ENCODE peak calls at places on chromosomes 11 and 22, in five cellular contexts. One of them, this sample, is unnamed.

GRCh38 chr11:106875013-106875412 is 143.3 kb downstream of the GUCY1A2 start:
- DNase-seq in left ventricle myocardium inferior: no peak
- DNase-seq in dorsolateral prefrontal cortex: no peak
- DNase-seq in GM23248: peak
- DNase-seq in AG04450: no peak
- DNase-seq in this sample: no peak

GRCh38 chr22:47724751-47725150 is 962.3 kb downstream of the TBC1D22A start:
- DNase-seq in left ventricle myocardium inferior: no peak
- DNase-seq in dorsolateral prefrontal cortex: no peak
- DNase-seq in GM23248: no peak
- DNase-seq in AG04450: no peak
- DNase-seq in this sample: no peak

GRCh38 chr22:49550766-49551362 is 276.8 kb downstream of the BRD1 start:
- DNase-seq in left ventricle myocardium inferior: no peak
- DNase-seq in dorsolateral prefrontal cortex: no peak
- DNase-seq in GM23248: no peak
- DNase-seq in AG04450: no peak
- DNase-seq in this sample: no peak

GRCh38 chr11:11170352-11171084 is 182.5 kb downstream of the CSNK2A3 start:
- DNase-seq in left ventricle myocardium inferior: no peak
- DNase-seq in dorsolateral prefrontal cortex: no peak
- DNase-seq in GM23248: no peak
- DNase-seq in AG04450: no peak
- DNase-seq in this sample: no peak

GRCh38 chr11:17563248-17563647 is 16.2 kb downstream of the OTOG start:
- DNase-seq in left ventricle myocardium inferior: no peak
- DNase-seq in dorsolateral prefrontal cortex: no peak
- DNase-seq in GM23248: peak
- DNase-seq in AG04450: no peak
- DNase-seq in this sample: no peak

GRCh38 chr22:49281467-49282340 is 546.0 kb downstream of the BRD1 start:
- DNase-seq in left ventricle myocardium inferior: no peak
- DNase-seq in dorsolateral prefrontal cortex: no peak
- DNase-seq in GM23248: no peak
- DNase-seq in AG04450: no peak
- DNase-seq in this sample: no peak

GRCh38 chr11:4826425-4826824 is 5.3 kb downstream of the OR51F2 start:
- DNase-seq in left ventricle myocardium inferior: no peak
- DNase-seq in dorsolateral prefrontal cortex: no peak
- DNase-seq in GM23248: no peak
- DNase-seq in AG04450: no peak
- DNase-seq in this sample: no peak

GRCh38 chr11:65788801-65789200 is 1.9 kb downstream of the OVOL1 start:
- DNase-seq in left ventricle myocardium inferior: no peak
- DNase-seq in dorsolateral prefrontal cortex: no peak
- DNase-seq in GM23248: no peak
- DNase-seq in AG04450: no peak
- DNase-seq in this sample: no peak

GRCh38 chr11:99682171-99682570 is 661.4 kb downstream of the CNTN5 start:
- DNase-seq in left ventricle myocardium inferior: no peak
- DNase-seq in dorsolateral prefrontal cortex: no peak
- DNase-seq in GM23248: no peak
- DNase-seq in AG04450: no peak
- DNase-seq in this sample: no peak

GRCh38 chr22:26835929-26836528 is 178.6 kb downstream of the MIAT start:
- DNase-seq in left ventricle myocardium inferior: no peak
- DNase-seq in dorsolateral prefrontal cortex: no peak
- DNase-seq in GM23248: peak
- DNase-seq in AG04450: no peak
- DNase-seq in this sample: peak

GRCh38 chr11:61917357-61918109 is at the start of gene RAB3IL1:
- DNase-seq in left ventricle myocardium inferior: peak
- DNase-seq in dorsolateral prefrontal cortex: no peak
- DNase-seq in GM23248: peak
- DNase-seq in AG04450: no peak
- DNase-seq in this sample: peak

GRCh38 chr11:106208795-106209194 is 131.3 kb downstream of the AASDHPPT start:
- DNase-seq in left ventricle myocardium inferior: no peak
- DNase-seq in dorsolateral prefrontal cortex: no peak
- DNase-seq in GM23248: no peak
- DNase-seq in AG04450: no peak
- DNase-seq in this sample: no peak

GRCh38 chr11:47248304-47248663 is 330 bp downstream of the ACP2 start:
- DNase-seq in left ventricle myocardium inferior: no peak
- DNase-seq in dorsolateral prefrontal cortex: no peak
- DNase-seq in GM23248: peak
- DNase-seq in AG04450: no peak
- DNase-seq in this sample: no peak

GRCh38 chr11:83975984-83976383 is 689.8 kb upstream of the CCDC90B start:
- DNase-seq in left ventricle myocardium inferior: no peak
- DNase-seq in dorsolateral prefrontal cortex: no peak
- DNase-seq in GM23248: no peak
- DNase-seq in AG04450: no peak
- DNase-seq in this sample: no peak

GRCh38 chr11:3207530-3208189 is 11.0 kb downstream of the MRGPRG start:
- DNase-seq in left ventricle myocardium inferior: peak
- DNase-seq in dorsolateral prefrontal cortex: no peak
- DNase-seq in GM23248: no peak
- DNase-seq in AG04450: no peak
- DNase-seq in this sample: no peak

GRCh38 chr22:19942071-19942885 is 660 bp upstream of the TXNRD2 start:
- DNase-seq in left ventricle myocardium inferior: no peak
- DNase-seq in dorsolateral prefrontal cortex: no peak
- DNase-seq in GM23248: peak
- DNase-seq in AG04450: no peak
- DNase-seq in this sample: no peak

GRCh38 chr11:30422389-30422788 is 99.5 kb downstream of the ARL14EP start:
- DNase-seq in left ventricle myocardium inferior: no peak
- DNase-seq in dorsolateral prefrontal cortex: no peak
- DNase-seq in GM23248: no peak
- DNase-seq in AG04450: no peak
- DNase-seq in this sample: no peak
- H3K27ac ChIP-seq in left ventricle myocardium inferior: no peak
- H3K27ac ChIP-seq in dorsolateral prefrontal cortex: no peak
- H3K27ac ChIP-seq in GM23248: no peak
- H3K27ac ChIP-seq in AG04450: no peak
- H3K27ac ChIP-seq in this sample: no peak

GRCh38 chr22:40685406-40685805 is 6.1 kb downstream of the MCHR1 start:
- DNase-seq in left ventricle myocardium inferior: no peak
- DNase-seq in dorsolateral prefrontal cortex: no peak
- DNase-seq in GM23248: no peak
- DNase-seq in AG04450: no peak
- DNase-seq in this sample: no peak
- H3K27ac ChIP-seq in left ventricle myocardium inferior: no peak
- H3K27ac ChIP-seq in dorsolateral prefrontal cortex: no peak
- H3K27ac ChIP-seq in GM23248: no peak
- H3K27ac ChIP-seq in AG04450: no peak
- H3K27ac ChIP-seq in this sample: no peak

DNA sequence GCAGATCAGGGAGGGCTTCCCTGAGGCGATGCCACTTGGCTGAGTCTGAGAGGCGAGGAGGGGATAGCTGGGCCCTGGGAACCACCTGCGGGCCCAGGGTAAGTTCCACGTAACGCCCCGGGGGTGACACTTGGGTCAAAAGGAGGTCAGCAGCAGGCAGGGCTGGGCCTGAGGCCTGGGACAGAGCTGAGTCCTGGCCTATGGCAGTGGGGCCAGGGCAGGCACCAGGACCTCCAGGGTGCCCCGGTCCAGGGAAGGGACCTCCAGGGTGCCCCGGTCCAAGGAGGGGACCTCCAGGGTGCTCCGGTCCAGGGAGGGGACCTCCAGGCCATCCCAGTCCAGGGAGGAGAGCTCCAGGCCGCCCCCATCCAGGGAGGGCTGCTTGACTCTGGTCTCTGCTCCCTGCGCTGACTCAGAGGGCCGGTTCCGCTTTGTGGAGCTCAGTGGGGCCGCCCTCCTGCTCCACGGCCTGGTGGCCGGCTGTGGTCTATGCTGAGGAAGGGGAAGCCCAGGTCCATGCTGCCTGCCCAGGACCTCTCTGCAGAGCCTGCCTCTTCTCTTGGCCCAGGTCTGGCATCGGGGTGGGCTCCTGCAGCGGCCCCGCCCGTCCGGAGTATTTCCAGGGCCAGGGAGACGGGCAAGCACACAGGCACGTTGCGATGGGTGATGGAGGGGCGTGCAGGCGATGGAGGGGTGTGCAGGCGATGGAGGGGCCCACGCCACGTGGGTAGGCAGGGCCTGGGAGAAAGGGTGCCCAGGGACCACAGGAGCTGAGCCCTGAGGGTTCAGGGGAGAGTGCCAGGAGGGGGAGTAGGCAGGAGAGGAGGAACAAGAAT is 19.5 kb upstream of the WNT7B start:
- DNase-seq in left ventricle myocardium inferior: peak
- DNase-seq in dorsolateral prefrontal cortex: no peak
- DNase-seq in GM23248: peak
- DNase-seq in AG04450: no peak
- DNase-seq in this sample: peak
- H3K27ac ChIP-seq in left ventricle myocardium inferior: peak
- H3K27ac ChIP-seq in dorsolateral prefrontal cortex: peak
- H3K27ac ChIP-seq in GM23248: peak
- H3K27ac ChIP-seq in AG04450: peak
- H3K27ac ChIP-seq in this sample: peak

GRCh38 chr11:45930951-45931563 is 8.6 kb downstream of the LARGE2 start:
- DNase-seq in left ventricle myocardium inferior: peak
- DNase-seq in dorsolateral prefrontal cortex: no peak
- DNase-seq in GM23248: no peak
- DNase-seq in AG04450: no peak
- DNase-seq in this sample: no peak

GRCh38 chr11:45930031-45930794 is 7.8 kb downstream of the LARGE2 start:
- DNase-seq in left ventricle myocardium inferior: peak
- DNase-seq in dorsolateral prefrontal cortex: no peak
- DNase-seq in GM23248: no peak
- DNase-seq in AG04450: no peak
- DNase-seq in this sample: no peak

GRCh38 chr11:45933131-45933821 is 10.8 kb downstream of the LARGE2 start:
- DNase-seq in left ventricle myocardium inferior: peak
- DNase-seq in dorsolateral prefrontal cortex: no peak
- DNase-seq in GM23248: peak
- DNase-seq in AG04450: peak
- DNase-seq in this sample: no peak

GRCh38 chr11:45932217-45932616 is 9.8 kb downstream of the LARGE2 start:
- DNase-seq in left ventricle myocardium inferior: no peak
- DNase-seq in dorsolateral prefrontal cortex: no peak
- DNase-seq in GM23248: no peak
- DNase-seq in AG04450: no peak
- DNase-seq in this sample: no peak

DNA sequence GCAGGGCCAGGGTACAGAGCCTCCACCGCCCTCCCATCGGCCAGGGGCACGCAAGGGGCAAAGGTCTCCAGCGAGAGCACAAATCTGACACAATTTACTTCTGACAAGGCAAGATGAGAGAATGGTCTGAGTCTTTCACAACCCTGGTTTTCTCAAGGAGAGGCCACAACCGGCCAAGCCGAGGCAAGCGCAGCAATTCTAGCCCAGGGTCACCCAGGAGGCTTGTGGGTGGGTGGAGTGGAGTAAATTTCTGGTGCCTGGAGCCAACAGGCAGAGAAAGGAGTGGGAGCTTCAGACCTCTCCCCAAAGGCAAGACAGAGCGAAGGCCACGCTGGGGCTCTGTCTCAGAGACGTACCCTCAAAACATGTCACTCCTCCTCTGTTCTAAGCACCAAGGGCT is 9.3 kb downstream of the LARGE2 start:
- DNase-seq in left ventricle myocardium inferior: no peak
- DNase-seq in dorsolateral prefrontal cortex: no peak
- DNase-seq in GM23248: no peak
- DNase-seq in AG04450: no peak
- DNase-seq in this sample: no peak
- H3K27ac ChIP-seq in left ventricle myocardium inferior: no peak
- H3K27ac ChIP-seq in dorsolateral prefrontal cortex: no peak
- H3K27ac ChIP-seq in GM23248: no peak
- H3K27ac ChIP-seq in AG04450: no peak
- H3K27ac ChIP-seq in this sample: no peak

GRCh38 chr22:38327805-38328204 is 10.6 kb upstream of the CSNK1E start:
- DNase-seq in left ventricle myocardium inferior: no peak
- DNase-seq in dorsolateral prefrontal cortex: peak
- DNase-seq in GM23248: peak
- DNase-seq in AG04450: no peak
- DNase-seq in this sample: no peak
- H3K27ac ChIP-seq in left ventricle myocardium inferior: no peak
- H3K27ac ChIP-seq in dorsolateral prefrontal cortex: no peak
- H3K27ac ChIP-seq in GM23248: peak
- H3K27ac ChIP-seq in AG04450: no peak
- H3K27ac ChIP-seq in this sample: no peak